ENCODE peak calls at places on chromosomes 16 and 17, in seven cellular contexts. Q is fibroblast of the conjunctiva; B is IMR-90; G is RWPE1; T is NCI-H345; W is neuronal stem cell; C is effector CD4-positive, alpha-beta T cell. E is an unnamed sample.

GRCh38 chr16:28317040-28317880 is 24.9 kb downstream of the SBK1 start:
- DNase-seq in Q (no peak), B (peak; percentile 34), G (peak; percentile 57), T (peak; percentile 38), W (peak; percentile 59), C (peak; percentile 74), E (peak; percentile 80)

GRCh38 chr17:72502111-72502939 is 381.5 kb downstream of the SOX9 start:
- DNase-seq in Q (no peak), B (peak; percentile 64), G (no peak), T (no peak), W (no peak), C (no peak), E (no peak)

GRCh38 chr16:68786685-68787418 is 49.8 kb downstream of the CDH1 start:
- DNase-seq in Q (no peak), B (peak; percentile 44), G (peak; percentile 80), T (peak; percentile 87), W (no peak), C (no peak), E (no peak)

GRCh38 chr16:26051078-26051477 is 359.3 kb downstream of the HS3ST4 start:
- DNase-seq in Q (no peak), B (no peak), G (no peak), T (no peak), W (no peak), C (no peak), E (no peak)

GRCh38 chr17:76356803-76357456 is 3.2 kb upstream of the PRPSAP1 start:
- DNase-seq in Q (no peak), B (no peak), G (no peak), T (no peak), W (no peak), C (no peak), E (no peak)

GRCh38 chr16:49756971-49757743 is 98.8 kb downstream of the ZNF423 start:
- DNase-seq in Q (no peak), B (no peak), G (peak; percentile 23), T (no peak), W (no peak), C (no peak), E (no peak)

GRCh38 chr16:85166281-85166680 is 54.0 kb upstream of the CIBAR2 start:
- DNase-seq in Q (no peak), B (peak; percentile 36), G (no peak), T (no peak), W (no peak), C (no peak), E (no peak)

GRCh38 chr17:83194189-83194565 is 114.8 kb downstream of the METRNL start:
- DNase-seq in Q (no peak), B (no peak), G (no peak), T (no peak), W (no peak), C (no peak), E (no peak)

GRCh38 chr16:4945560-4946502 is 8.9 kb upstream of the PPL start:
- DNase-seq in Q (peak; percentile 50), B (no peak), G (peak; percentile 78), T (no peak), W (no peak), C (no peak), E (peak; percentile 95)

GRCh38 chr16:28181557-28181914 is 30.2 kb downstream of the XPO6 start:
- DNase-seq in Q (peak; percentile 77), B (peak; percentile 97), G (peak; percentile 73), T (no peak), W (no peak), C (no peak), E (peak; percentile 52)

GRCh38 chr17:34319087-34319486 is at the start of gene CCL8:
- DNase-seq in Q (no peak), B (no peak), G (no peak), T (no peak), W (no peak), C (no peak), E (no peak)

GRCh38 chr17:65477600-65477999 is 83.8 kb downstream of the AXIN2 start:
- DNase-seq in Q (no peak), B (no peak), G (no peak), T (no peak), W (no peak), C (no peak), E (no peak)

GRCh38 chr16:69535123-69536050 is 30.4 kb upstream of the NFAT5 start:
- DNase-seq in Q (no peak), B (peak; percentile 65), G (peak; percentile 53), T (no peak), W (no peak), C (no peak), E (no peak)

GRCh38 chr17:57810740-57811632 is 38.9 kb downstream of the MRPS23 start:
- DNase-seq in Q (no peak), B (peak; percentile 4), G (no peak), T (peak; percentile 30), W (no peak), C (no peak), E (no peak)